ENCODE peak calls at places on chromosomes 6 and 20, in eight cellular contexts. H is tibial nerve, G is astrocyte of the cerebellum, M is osteoblast, C is colonic mucosa, L is GM12865, P is WTC11, Q is psoas muscle. N is an unnamed sample.

GRCh38 chr6:154561750-154562149 is 51.3 kb upstream of the CNKSR3 start:
- DNase-seq in H (no peak), G (no peak), M (no peak), C (no peak), L (no peak), P (no peak), Q (no peak), N (no peak)

GRCh38 chr6:5786321-5787053 is 220.2 kb downstream of the NRN1 start:
- DNase-seq in H (no peak), G (no peak), M (no peak), C (no peak), L (no peak), P (no peak), Q (no peak), N (no peak)

GRCh38 chr6:57252975-57253374 is 30.9 kb upstream of the RAB23 start:
- DNase-seq in H (no peak), G (peak), M (peak), C (no peak), L (no peak), P (no peak), Q (no peak), N (no peak)

GRCh38 chr20:59836768-59837167 is 96.7 kb downstream of the SYCP2 start:
- DNase-seq in H (no peak), G (no peak), M (no peak), C (no peak), L (no peak), P (no peak), Q (no peak), N (no peak)

GRCh38 chr6:147103641-147104040 is 100.6 kb upstream of the STXBP5 start:
- DNase-seq in H (no peak), G (no peak), M (no peak), C (no peak), L (no peak), P (no peak), Q (no peak), N (no peak)

GRCh38 chr6:97438011-97438671 is 155.1 kb upstream of the MMS22L start:
- DNase-seq in H (no peak), G (no peak), M (no peak), C (no peak), L (peak), P (no peak), Q (no peak), N (no peak)

GRCh38 chr6:20444786-20445271 is 43.1 kb downstream of the E2F3 start:
- DNase-seq in H (no peak), G (no peak), M (no peak), C (no peak), L (no peak), P (no peak), Q (no peak), N (no peak)

GRCh38 chr20:35604444-35604750 is 11.2 kb upstream of the SPAG4 start:
- DNase-seq in H (no peak), G (no peak), M (no peak), C (peak), L (peak), P (peak), Q (no peak), N (no peak)

GRCh38 chr6:138103876-138104275 is 3.3 kb downstream of the PERP start:
- DNase-seq in H (no peak), G (no peak), M (no peak), C (no peak), L (no peak), P (no peak), Q (no peak), N (no peak)

GRCh38 chr6:168599769-168600330 is 158.9 kb downstream of the SMOC2 start:
- DNase-seq in H (no peak), G (no peak), M (no peak), C (no peak), L (no peak), P (no peak), Q (no peak), N (no peak)

GRCh38 chr6:44264154-44265002 is 973 bp downstream of the NFKBIE start:
- DNase-seq in H (no peak), G (no peak), M (peak), C (peak), L (peak), P (no peak), Q (no peak), N (no peak)

GRCh38 chr6:158047120-158047518 is 65.5 kb downstream of the SYNJ2 start:
- DNase-seq in H (no peak), G (peak), M (peak), C (no peak), L (peak), P (no peak), Q (peak), N (no peak)

GRCh38 chr6:128174724-128175123 is 273.9 kb upstream of the THEMIS start:
- DNase-seq in H (no peak), G (no peak), M (no peak), C (no peak), L (no peak), P (no peak), Q (no peak), N (no peak)

GRCh38 chr6:112909781-112910180 is 562.7 kb downstream of the RFPL4B start:
- DNase-seq in H (no peak), G (peak), M (no peak), C (no peak), L (no peak), P (no peak), Q (no peak), N (no peak)

GRCh38 chr20:48490976-48491657 is 336.7 kb downstream of the PREX1 start:
- DNase-seq in H (no peak), G (no peak), M (peak), C (peak), L (no peak), P (no peak), Q (no peak), N (no peak)

GRCh38 chr20:57265649-57266250 is 691 bp downstream of the BMP7 start:
- DNase-seq in H (no peak), G (no peak), M (peak), C (no peak), L (no peak), P (peak), Q (no peak), N (no peak)

GRCh38 chr6:99354983-99355382 is 5.5 kb upstream of the FAXC start:
- DNase-seq in H (no peak), G (no peak), M (no peak), C (no peak), L (no peak), P (no peak), Q (no peak), N (no peak)

GRCh38 chr6:133467231-133467981 is 226.2 kb downstream of the EYA4 start:
- DNase-seq in H (no peak), G (no peak), M (no peak), C (no peak), L (no peak), P (no peak), Q (no peak), N (no peak)

GRCh38 chr20:11304811-11305210 is 612.9 kb upstream of the BTBD3 start:
- DNase-seq in H (no peak), G (no peak), M (no peak), C (no peak), L (no peak), P (no peak), Q (no peak), N (no peak)

GRCh38 chr6:45116714-45117410 is 211.3 kb upstream of the RUNX2 start:
- DNase-seq in H (no peak), G (peak), M (peak), C (no peak), L (no peak), P (no peak), Q (no peak), N (no peak)

GRCh38 chr20:17797163-17797562 is 97.4 kb downstream of the BANF2 start:
- DNase-seq in H (no peak), G (no peak), M (no peak), C (no peak), L (peak), P (no peak), Q (no peak), N (no peak)

GRCh38 chr6:156917213-156917612 is 140.0 kb downstream of the ARID1B start:
- DNase-seq in H (no peak), G (no peak), M (peak), C (no peak), L (peak), P (no peak), Q (no peak), N (no peak)

GRCh38 chr6:53055873-53056272 is 9.3 kb upstream of the FBXO9 start:
- DNase-seq in H (no peak), G (no peak), M (no peak), C (no peak), L (no peak), P (no peak), Q (no peak), N (no peak)

GRCh38 chr20:381581-382290 is 1.2 kb downstream of the TRIB3 start:
- DNase-seq in H (no peak), G (no peak), M (peak), C (peak), L (peak), P (peak), Q (peak), N (no peak)

GRCh38 chr6:158219229-158219628 is 51.1 kb downstream of the GTF2H5 start:
- DNase-seq in H (no peak), G (no peak), M (peak), C (peak), L (no peak), P (no peak), Q (no peak), N (no peak)

GRCh38 chr6:135481786-135482369 is 15.7 kb downstream of the AHI1 start:
- DNase-seq in H (no peak), G (no peak), M (no peak), C (no peak), L (no peak), P (no peak), Q (no peak), N (no peak)

GRCh38 chr6:88869263-88870023 is 94.0 kb downstream of the RNGTT start:
- DNase-seq in H (no peak), G (no peak), M (no peak), C (no peak), L (no peak), P (no peak), Q (no peak), N (no peak)

GRCh38 chr20:34069341-34070078 is 42.5 kb downstream of the EIF2S2 start:
- DNase-seq in H (peak), G (peak), M (peak), C (peak), L (peak), P (peak), Q (peak), N (peak)

GRCh38 chr20:57432874-57433491 is 41.8 kb downstream of the RBM38 start:
- DNase-seq in H (no peak), G (no peak), M (no peak), C (peak), L (peak), P (no peak), Q (peak), N (no peak)

GRCh38 chr6:6927437-6928361 is 180.1 kb upstream of the RREB1 start:
- DNase-seq in H (no peak), G (no peak), M (no peak), C (no peak), L (peak), P (peak), Q (peak), N (no peak)
- TF ChIP-seq CTCF in H (no peak), G (no peak), M (no peak), C (no peak), L (no peak), P (no peak), Q (peak), N (no peak)

GRCh38 chr20:8079976-8080375 is 52.1 kb upstream of the PLCB1 start:
- DNase-seq in H (no peak), G (no peak), M (no peak), C (no peak), L (no peak), P (no peak), Q (no peak), N (no peak)

GRCh38 chr20:8078528-8078914 is 53.5 kb upstream of the PLCB1 start:
- DNase-seq in H (no peak), G (no peak), M (no peak), C (no peak), L (no peak), P (no peak), Q (no peak), N (no peak)

GRCh38 chr20:8082999-8083398 is 49.1 kb upstream of the PLCB1 start:
- DNase-seq in H (no peak), G (no peak), M (no peak), C (no peak), L (no peak), P (no peak), Q (no peak), N (no peak)

GRCh38 chr20:8076505-8077498 is 55.3 kb upstream of the PLCB1 start:
- DNase-seq in H (no peak), G (no peak), M (no peak), C (no peak), L (no peak), P (no peak), Q (no peak), N (no peak)

GRCh38 chr20:8082025-8082424 is 50.0 kb upstream of the PLCB1 start:
- DNase-seq in H (no peak), G (no peak), M (no peak), C (no peak), L (no peak), P (peak), Q (no peak), N (no peak)
- TF ChIP-seq CTCF in H (no peak), G (peak), M (peak), C (no peak), L (peak), P (peak), Q (no peak), N (no peak)

GRCh38 chr20:52224920-52225319 is 33.3 kb upstream of the ZFP64 start:
- DNase-seq in H (no peak), G (no peak), M (no peak), C (no peak), L (no peak), P (no peak), Q (no peak), N (no peak)

GRCh38 chr20:52217689-52218395 is 26.3 kb upstream of the ZFP64 start:
- DNase-seq in H (no peak), G (no peak), M (no peak), C (no peak), L (peak), P (no peak), Q (no peak), N (no peak)

GRCh38 chr20:52219441-52219840 is 27.9 kb upstream of the ZFP64 start:
- DNase-seq in H (no peak), G (no peak), M (no peak), C (peak), L (peak), P (peak), Q (no peak), N (no peak)
- TF ChIP-seq CTCF in H (no peak), G (no peak), M (no peak), C (no peak), L (no peak), P (no peak), Q (no peak), N (no peak)

GRCh38 chr6:37903671-37904355 is 84.3 kb downstream of the ZFAND3 start:
- DNase-seq in H (no peak), G (no peak), M (no peak), C (no peak), L (no peak), P (no peak), Q (no peak), N (no peak)
- TF ChIP-seq CTCF in H (no peak), G (no peak), M (no peak), C (no peak), L (no peak), P (no peak), Q (no peak), N (no peak)

DNA sequence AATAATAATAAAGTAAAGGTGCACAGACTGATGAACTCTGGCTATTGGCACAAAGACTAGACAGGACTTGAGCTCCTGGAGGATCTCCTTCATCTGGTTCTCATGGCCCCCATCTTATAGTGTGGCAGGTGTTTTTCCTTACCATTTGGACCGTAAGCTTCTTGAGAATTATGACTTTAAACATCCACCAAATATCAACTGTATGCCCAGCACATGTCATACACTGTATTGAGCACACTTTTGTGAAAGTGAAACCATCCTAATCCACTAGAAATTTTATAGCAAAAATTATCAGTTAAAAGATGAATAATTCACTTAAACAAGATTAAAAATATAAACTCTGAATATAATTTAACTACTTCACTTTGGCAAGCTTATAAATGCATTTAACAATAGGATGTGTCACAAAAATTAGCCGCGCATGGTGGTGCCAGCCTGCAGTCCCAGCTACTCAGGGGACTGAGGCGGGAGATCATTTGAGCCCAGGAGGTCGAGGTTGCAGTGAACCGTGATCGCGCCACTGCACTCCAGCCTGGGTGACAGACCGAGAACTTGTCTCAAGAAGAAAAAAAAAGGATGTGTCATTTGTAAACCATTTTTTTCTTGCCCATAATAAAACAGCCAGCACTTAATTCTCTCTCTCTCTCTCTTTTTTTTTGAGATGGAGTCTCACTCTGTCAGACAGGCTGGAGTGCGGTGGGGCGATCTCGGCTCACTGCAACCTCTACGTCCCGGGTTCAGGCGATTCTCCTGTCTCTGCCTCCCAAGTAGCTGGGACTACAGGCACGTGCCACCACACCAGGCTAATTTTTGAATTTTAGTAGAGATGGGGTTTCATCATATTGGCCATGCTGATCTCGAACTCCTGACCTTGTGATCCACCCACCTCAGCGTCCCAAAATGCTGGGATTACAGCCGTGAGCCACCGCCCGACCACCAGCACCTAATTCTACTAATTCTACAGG is 9.1 kb downstream of the HIVEP2 start:
- DNase-seq in H (no peak), G (no peak), M (no peak), C (no peak), L (peak), P (no peak), Q (no peak), N (no peak)
- TF ChIP-seq CTCF in H (no peak), G (no peak), M (no peak), C (no peak), L (no peak), P (no peak), Q (no peak), N (no peak)

GRCh38 chr20:37007898-37008649 is 56.6 kb upstream of the SAMHD1 start:
- DNase-seq in H (no peak), G (peak), M (peak), C (no peak), L (peak), P (no peak), Q (no peak), N (no peak)
- TF ChIP-seq CTCF in H (peak), G (peak), M (peak), C (no peak), L (no peak), P (no peak), Q (no peak), N (no peak)

GRCh38 chr6:93727447-93727846 is 308.1 kb upstream of the EPHA7 start:
- DNase-seq in H (no peak), G (no peak), M (no peak), C (no peak), L (no peak), P (no peak), Q (no peak), N (no peak)

DNA sequence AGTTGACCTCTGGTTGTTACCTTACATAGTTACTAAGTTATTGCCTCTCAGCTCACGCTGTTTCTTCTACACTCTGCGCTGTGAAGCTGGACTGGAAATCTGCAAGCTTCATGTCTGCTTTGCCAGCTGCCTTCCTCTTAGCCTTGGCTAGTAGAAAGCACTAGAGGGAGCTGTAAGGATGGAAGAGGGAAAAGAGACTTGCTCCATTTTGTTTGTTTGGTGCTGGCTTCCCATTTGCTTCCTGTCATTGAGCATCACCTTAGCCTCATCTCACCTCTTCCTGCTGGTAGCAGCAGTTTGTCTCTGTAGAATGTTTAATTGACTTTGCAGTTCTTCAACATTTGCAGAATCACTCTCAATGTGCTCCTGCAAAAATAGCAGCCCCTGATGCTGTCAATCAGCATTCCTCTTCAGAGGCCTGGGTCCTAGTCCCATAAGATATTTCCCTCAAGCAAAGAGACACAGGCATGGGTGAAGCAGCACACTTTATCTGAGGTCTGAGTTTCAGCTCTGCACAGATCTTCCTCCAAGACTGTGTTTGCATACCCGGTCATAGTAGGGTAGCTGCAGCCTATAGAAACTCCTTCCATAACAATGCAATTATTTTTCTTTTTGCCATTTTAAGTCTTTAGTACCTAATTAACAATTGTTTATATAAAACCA is 302.2 kb upstream of the EPHA7 start:
- DNase-seq in H (no peak), G (peak), M (no peak), C (no peak), L (peak), P (peak), Q (no peak), N (no peak)
- TF ChIP-seq CTCF in H (peak), G (peak), M (no peak), C (peak), L (no peak), P (peak), Q (no peak), N (no peak)

GRCh38 chr6:13099771-13100170 is 228.6 kb downstream of the TBC1D7 start:
- DNase-seq in H (no peak), G (no peak), M (no peak), C (no peak), L (no peak), P (no peak), Q (no peak), N (no peak)
- TF ChIP-seq CTCF in H (no peak), G (no peak), M (no peak), C (no peak), L (no peak), P (no peak), Q (no peak), N (no peak)